ENCODE peak calls at places on chromosomes 6 and 20, in nine cellular contexts. S is activated CD4-positive, alpha-beta memory T cell treated with anti-CD3 and anti-CD28 coated beads, Interleukin-2, amount 10 ng/mL, durations not matched to agents 7 days and 5 days; D is Right ventricle myocardium inferior; C is choroid plexus epithelial cell; B is fibroblast of lung; T is HS-5; O is endothelial cell; H is transverse colon; E is A549. G is an unnamed sample.

GRCh38 chr6:147158881-147159280 is 45.3 kb upstream of the STXBP5 start:
- DNase-seq in S (no peak), D (no peak), C (no peak), B (no peak), T (no peak), O (no peak), H (no peak), E (no peak), G (no peak)

GRCh38 chr6:4350571-4351505 is 215.5 kb upstream of the ECI2 start:
- DNase-seq in S (no peak), D (no peak), C (peak; percentile 67), B (peak; percentile 55), T (no peak), O (no peak), H (no peak), E (no peak), G (no peak)

GRCh38 chr20:32356935-32357868 is 929 bp upstream of the ASXL1 start:
- DNase-seq in S (no peak), D (no peak), C (peak; percentile 64), B (peak; percentile 66), T (peak; percentile 52), O (no peak), H (peak; percentile 44), E (no peak), G (no peak)

GRCh38 chr6:135266675-135267074 is 85.6 kb downstream of the MYB start:
- DNase-seq in S (no peak), D (no peak), C (no peak), B (no peak), T (no peak), O (no peak), H (peak; percentile 38), E (no peak), G (no peak)

GRCh38 chr6:124294572-124294971 is 490.9 kb downstream of the NKAIN2 start:
- DNase-seq in S (no peak), D (no peak), C (peak; percentile 78), B (peak; percentile 40), T (peak; percentile 24), O (no peak), H (no peak), E (no peak), G (no peak)

GRCh38 chr6:166626177-166627038 is 643 bp downstream of the RPS6KA2 start:
- DNase-seq in S (peak; percentile 28), D (peak; percentile 78), C (peak; percentile 68), B (peak; percentile 41), T (no peak), O (peak; percentile 30), H (peak; percentile 22), E (no peak), G (no peak)

GRCh38 chr6:137222376-137222775 is 3.2 kb upstream of the IFNGR1 start:
- DNase-seq in S (no peak), D (no peak), C (peak; percentile 52), B (no peak), T (no peak), O (no peak), H (no peak), E (no peak), G (no peak)

GRCh38 chr20:8305449-8305978 is 173.4 kb downstream of the PLCB1 start:
- DNase-seq in S (peak; percentile 75), D (peak; percentile 79), C (peak; percentile 61), B (peak; percentile 11), T (no peak), O (peak; percentile 49), H (peak; percentile 53), E (peak; percentile 8), G (no peak)

GRCh38 chr20:24289737-24290481 is 179.5 kb upstream of the SYNDIG1 start:
- DNase-seq in S (peak; percentile 50), D (no peak), C (peak; percentile 33), B (no peak), T (no peak), O (no peak), H (no peak), E (no peak), G (no peak)

GRCh38 chr6:132967871-132968270 is 153.5 kb downstream of the RPS12 start:
- DNase-seq in S (no peak), D (no peak), C (no peak), B (no peak), T (no peak), O (no peak), H (no peak), E (no peak), G (no peak)

GRCh38 chr6:165793287-165793825 is 130.3 kb upstream of the PDE10A start:
- DNase-seq in S (no peak), D (no peak), C (no peak), B (no peak), T (no peak), O (no peak), H (no peak), E (no peak), G (no peak)

GRCh38 chr20:13102689-13103088 is 93.9 kb downstream of the SPTLC3 start:
- DNase-seq in S (no peak), D (no peak), C (no peak), B (no peak), T (no peak), O (no peak), H (peak; percentile 21), E (no peak), G (no peak)

GRCh38 chr6:43723737-43724295 is 36.2 kb upstream of the MRPS18A start:
- DNase-seq in S (peak; percentile 78), D (peak; percentile 76), C (peak; percentile 83), B (peak; percentile 59), T (no peak), O (peak; percentile 39), H (peak; percentile 90), E (peak; percentile 56), G (no peak)

GRCh38 chr6:2730353-2730752 is 20.4 kb downstream of the MYLK4 start:
- DNase-seq in S (no peak), D (no peak), C (no peak), B (no peak), T (no peak), O (no peak), H (no peak), E (no peak), G (no peak)

GRCh38 chr20:49957487-49957938 is 21.3 kb downstream of the RNF114 start:
- DNase-seq in S (no peak), D (no peak), C (no peak), B (no peak), T (no peak), O (no peak), H (no peak), E (no peak), G (no peak)

GRCh38 chr6:169339731-169340314 is 86.2 kb upstream of the THBS2 start:
- DNase-seq in S (no peak), D (no peak), C (no peak), B (no peak), T (no peak), O (no peak), H (no peak), E (no peak), G (no peak)

GRCh38 chr20:1993986-1994385 is at the start of gene PDYN:
- DNase-seq in S (no peak), D (no peak), C (no peak), B (no peak), T (no peak), O (no peak), H (no peak), E (no peak), G (no peak)

GRCh38 chr6:170516783-170517616 is 36.1 kb downstream of the PSMB1 start:
- DNase-seq in S (peak; percentile 37), D (no peak), C (peak; percentile 89), B (peak; percentile 73), T (peak; percentile 11), O (peak; percentile 40), H (peak; percentile 41), E (peak; percentile 17), G (no peak)

GRCh38 chr20:33859157-33859695 is 48.1 kb downstream of the CHMP4B start:
- DNase-seq in S (peak; percentile 79), D (no peak), C (peak; percentile 63), B (no peak), T (no peak), O (no peak), H (peak; percentile 52), E (no peak), G (no peak)

GRCh38 chr6:56693246-56693607 is 50.5 kb upstream of the DST start:
- DNase-seq in S (no peak), D (peak; percentile 96), C (peak; percentile 88), B (peak; percentile 94), T (peak; percentile 80), O (no peak), H (peak; percentile 88), E (no peak), G (peak; percentile 89)

GRCh38 chr20:55069951-55070350 is 594.6 kb downstream of the DOK5 start:
- DNase-seq in S (no peak), D (no peak), C (no peak), B (no peak), T (no peak), O (no peak), H (no peak), E (no peak), G (no peak)

G was measured in BJ.